ENCODE peak calls at places on chromosome 17, in ten cellular contexts. W is prostate gland, L is suprapubic skin, J is GM23338, G is SK-N-SH, H is HL-60, X is transverse colon, N is endothelial cell of umbilical vein, S is upper lobe of left lung, T is GM12891. E is an unnamed sample.
A peak's percentile ranks its signal among the peaks of the same experiment; 100 is the strongest.

GRCh38 chr17:78325076-78325712 is 34.7 kb downstream of the SOCS3 start:
- DNase-seq in W (no peak), L (no peak), J (no peak), G (no peak), H (no peak), X (peak; percentile 49), N (peak; percentile 57), S (peak; percentile 47), T (no peak), E (no peak)

GRCh38 chr17:37770631-37771518 is 26.0 kb upstream of the HNF1B start:
- DNase-seq in W (peak; percentile 61), L (no peak), J (peak; percentile 85), G (peak; percentile 45), H (no peak), X (peak; percentile 83), N (peak; percentile 61), S (peak; percentile 65), T (no peak), E (no peak)

GRCh38 chr17:19703106-19703775 is 13.1 kb downstream of the SLC47A2 start:
- DNase-seq in W (no peak), L (no peak), J (no peak), G (no peak), H (no peak), X (no peak), N (no peak), S (peak; percentile 81), T (no peak), E (peak; percentile 90)

GRCh38 chr17:9003355-9004131 is 17.8 kb upstream of the NTN1 start:
- DNase-seq in W (no peak), L (no peak), J (peak; percentile 63), G (peak; percentile 35), H (no peak), X (no peak), N (no peak), S (no peak), T (no peak), E (no peak)

GRCh38 chr17:48294193-48294909 is 135.7 kb downstream of the SKAP1 start:
- DNase-seq in W (no peak), L (no peak), J (no peak), G (no peak), H (no peak), X (no peak), N (no peak), S (no peak), T (no peak), E (no peak)

GRCh38 chr17:77829871-77830799 is 128.4 kb upstream of the TNRC6C start:
- DNase-seq in W (no peak), L (peak; percentile 85), J (no peak), G (peak; percentile 47), H (no peak), X (no peak), N (peak; percentile 77), S (no peak), T (no peak), E (no peak)

GRCh38 chr17:66855204-66855603 is 20.3 kb downstream of the CACNG5 start:
- DNase-seq in W (no peak), L (no peak), J (peak; percentile 73), G (no peak), H (no peak), X (no peak), N (no peak), S (no peak), T (no peak), E (no peak)

GRCh38 chr17:5354886-5355415 is 64.5 kb downstream of the NUP88 start:
- DNase-seq in W (no peak), L (no peak), J (no peak), G (no peak), H (no peak), X (no peak), N (no peak), S (no peak), T (no peak), E (no peak)

GRCh38 chr17:64262422-64263260 is at the start of gene TEX2:
- DNase-seq in W (peak; percentile 54), L (peak; percentile 90), J (peak; percentile 40), G (peak; percentile 86), H (no peak), X (peak; percentile 66), N (peak; percentile 42), S (peak; percentile 60), T (peak; percentile 52), E (no peak)

DNA sequence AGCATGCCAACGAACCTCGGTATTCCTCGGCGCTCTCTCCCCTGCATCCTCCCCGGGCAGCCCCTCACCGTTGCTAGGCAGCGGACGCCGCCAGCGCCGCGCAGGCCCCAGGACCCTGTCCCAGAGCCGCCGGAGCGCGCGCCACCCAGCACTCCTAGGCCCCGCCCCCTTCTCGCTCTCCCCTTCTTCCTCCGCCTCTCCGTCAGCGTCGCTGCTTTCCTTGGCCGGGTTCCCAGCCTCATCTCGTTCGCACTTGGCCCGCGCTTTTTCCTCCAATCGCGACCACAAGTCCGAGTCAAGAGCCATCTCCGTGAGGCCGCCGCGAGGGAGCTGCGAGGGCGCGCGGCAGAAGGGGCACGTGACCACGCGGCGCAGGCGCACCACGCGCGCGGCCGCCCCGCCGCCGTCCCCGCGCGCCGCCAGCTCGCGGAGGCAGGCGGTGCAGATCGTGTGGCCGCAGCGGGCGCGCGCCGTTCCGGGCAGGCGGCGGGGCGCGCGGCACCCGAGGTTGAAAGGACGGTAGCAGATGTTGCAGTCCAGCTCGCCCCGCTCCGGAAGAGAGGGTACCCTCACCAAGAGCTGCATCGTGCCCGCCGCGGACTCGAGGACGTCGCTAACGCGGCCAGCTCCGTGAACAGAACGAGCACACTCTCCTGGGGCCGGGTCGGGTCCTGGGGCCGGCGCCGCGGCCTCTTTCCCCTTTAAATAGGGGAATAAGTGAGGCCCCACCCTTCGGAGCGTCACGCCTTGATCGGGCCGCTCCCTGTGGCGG is at the start of gene RNF227:
- DNase-seq in W (peak; percentile 91), L (peak; percentile 94), J (peak; percentile 93), G (peak; percentile 93), H (peak; percentile 79), X (peak; percentile 94), N (peak; percentile 98), S (peak; percentile 93), T (peak; percentile 75), E (peak; percentile 98)
- TF ChIP-seq POLR2AphosphoS5 in W (peak; percentile 77), L (peak; percentile 77), J (no peak), G (peak; percentile 40), H (peak; percentile 29), X (peak; percentile 37), N (peak; percentile 63), S (peak; percentile 74), T (peak; percentile 33), E (peak; percentile 50)

DNA sequence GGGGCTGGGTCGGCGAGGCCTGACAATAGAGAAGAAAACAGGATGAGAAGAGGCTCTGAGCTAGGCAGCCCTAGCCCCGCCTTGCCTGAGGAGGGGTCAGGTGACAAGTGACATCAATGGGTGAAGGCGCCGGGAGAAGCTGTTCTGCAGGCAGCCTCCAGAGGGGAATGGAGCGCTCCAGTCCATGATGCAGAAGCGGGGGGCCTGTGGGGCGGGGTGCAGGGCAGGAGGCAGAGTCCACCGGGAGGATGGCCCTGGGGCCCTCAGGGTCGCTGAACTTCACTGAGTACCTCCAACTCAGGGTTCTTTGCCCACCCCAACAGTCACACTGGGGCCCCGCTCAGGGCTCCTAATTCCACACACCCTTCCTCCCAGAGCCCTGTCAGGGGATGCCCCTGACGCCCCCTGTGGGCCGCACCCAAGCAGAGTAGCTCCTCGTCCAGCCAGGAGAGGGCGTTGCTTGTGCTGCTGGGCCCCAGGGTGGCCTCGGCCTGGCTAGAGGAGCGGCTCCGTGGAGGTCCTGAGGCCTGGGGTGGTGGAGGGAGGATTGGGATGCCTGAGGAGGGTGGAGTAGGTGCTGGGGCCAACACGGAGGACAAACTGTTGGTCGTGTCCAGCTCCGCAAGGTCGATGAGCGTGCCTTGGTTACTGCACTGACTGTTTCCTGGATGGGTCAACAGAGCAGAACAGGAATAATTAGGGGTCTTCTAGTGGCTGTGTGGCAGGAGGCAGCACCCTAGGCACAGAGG is 20.8 kb downstream of the GGA3 start:
- DNase-seq in W (no peak), L (no peak), J (peak; percentile 90), G (peak; percentile 83), H (no peak), X (no peak), N (peak; percentile 45), S (no peak), T (peak; percentile 58), E (no peak)
- TF ChIP-seq POLR2AphosphoS5 in W (no peak), L (no peak), J (no peak), G (peak; percentile 39), H (no peak), X (no peak), N (no peak), S (no peak), T (no peak), E (no peak)

GRCh38 chr17:40098846-40099626 is 1.4 kb downstream of the NR1D1 start:
- DNase-seq in W (peak; percentile 99), L (peak; percentile 100), J (peak; percentile 99), G (peak; percentile 97), H (peak; percentile 99), X (peak; percentile 100), N (peak; percentile 97), S (peak; percentile 100), T (peak; percentile 91), E (peak; percentile 100)
- TF ChIP-seq POLR2AphosphoS5 in W (peak; percentile 99), L (peak; percentile 83), J (no peak), G (no peak), H (peak; percentile 25), X (peak; percentile 95), N (peak; percentile 86), S (peak; percentile 94), T (no peak), E (peak; percentile 98)

GRCh38 chr17:45316271-45317112 is at the start of gene MAP3K14:
- DNase-seq in W (peak; percentile 38), L (peak; percentile 89), J (peak; percentile 79), G (peak; percentile 87), H (peak; percentile 69), X (peak; percentile 77), N (peak; percentile 82), S (peak; percentile 78), T (no peak), E (no peak)
- TF ChIP-seq POLR2AphosphoS5 in W (peak; percentile 3), L (peak; percentile 32), J (peak; percentile 73), G (peak; percentile 78), H (no peak), X (peak; percentile 95), N (peak; percentile 96), S (no peak), T (no peak), E (peak; percentile 95)

DNA sequence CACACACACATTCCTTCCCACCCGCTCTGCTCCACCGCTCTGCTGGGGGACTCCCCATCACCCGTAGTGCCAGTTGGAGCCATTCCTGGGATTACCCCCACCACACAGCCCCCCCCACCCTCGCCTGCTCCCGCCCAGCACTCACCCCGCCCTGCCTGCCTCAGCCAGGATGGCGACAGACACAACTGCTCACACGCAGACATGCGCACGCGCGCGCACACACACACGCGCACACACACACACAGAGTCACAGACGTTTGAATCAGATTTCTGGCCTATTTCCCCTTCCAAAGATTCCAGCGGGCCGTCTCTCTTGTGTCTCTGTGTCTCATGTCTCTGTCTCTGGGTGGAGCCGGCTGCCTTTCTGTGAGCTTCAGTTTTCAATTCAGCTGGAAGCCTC is 4.4 kb downstream of the CACNA1G start:
- DNase-seq in W (no peak), L (peak; percentile 92), J (no peak), G (peak; percentile 80), H (no peak), X (peak; percentile 48), N (no peak), S (no peak), T (no peak), E (no peak)
- TF ChIP-seq POLR2AphosphoS5 in W (no peak), L (peak; percentile 32), J (no peak), G (peak; percentile 21), H (no peak), X (no peak), N (no peak), S (no peak), T (no peak), E (no peak)